ENCODE peak calls at places on chromosomes 2 and 18, in nine cellular contexts. T, S, F, Q, G, A, U, P and Y are unnamed samples.

GRCh38 chr2:102592601-102593000 is 26.8 kb upstream of the SLC9A2 start:
- DNase-seq in A (peak), Q (no peak), U (peak), G (no peak), T (peak), P (peak), S (peak), F (no peak), Y (no peak)

GRCh38 chr18:6120820-6121279 is 225.5 kb upstream of the TMEM200C start:
- DNase-seq in P (no peak), U (no peak), A (no peak), Q (no peak), T (no peak), S (no peak), F (no peak), G (no peak), Y (no peak)

GRCh38 chr2:174059178-174059874 is 94.2 kb upstream of the SP3 start:
- DNase-seq in P (peak), Q (peak), T (peak), A (no peak), F (no peak), S (no peak), U (no peak), G (no peak), Y (no peak)

GRCh38 chr2:241354668-241355658 is 1.1 kb upstream of the FARP2 start:
- DNase-seq in A (peak), F (peak), T (peak), U (peak), P (peak), G (peak), S (peak), Q (no peak), Y (peak)

GRCh38 chr18:50879302-50880107 is 587 bp downstream of the ME2 start:
- DNase-seq in U (no peak), A (peak), T (peak), G (peak), P (peak), S (no peak), F (peak), Q (no peak), Y (no peak)

GRCh38 chr18:55189972-55190371 is 230.7 kb upstream of the CCDC68 start:
- DNase-seq in P (no peak), S (peak), U (no peak), T (no peak), Q (no peak), F (no peak), A (peak), G (no peak), Y (no peak)

GRCh38 chr2:84539729-84540128 is 23.4 kb downstream of the DNAH6 start:
- DNase-seq in F (no peak), T (no peak), P (no peak), A (no peak), Q (no peak), S (no peak), U (no peak), G (no peak), Y (no peak)

GRCh38 chr2:207767461-207768167 is 2.1 kb downstream of the FZD5 start:
- DNase-seq in Q (no peak), S (peak), T (no peak), P (peak), F (peak), U (peak), G (no peak), A (peak), Y (no peak)

GRCh38 chr18:10072659-10073309 is 159.0 kb downstream of the VAPA start:
- DNase-seq in U (no peak), A (no peak), G (no peak), S (no peak), F (no peak), Q (no peak), T (peak), P (peak), Y (no peak)

GRCh38 chr18:48540329-48541025 is 1.6 kb downstream of the CTIF start:
- DNase-seq in T (peak), F (peak), S (peak), A (peak), U (peak), Q (no peak), P (peak), G (peak), Y (peak)

GRCh38 chr2:10204326-10205200 is 82.0 kb downstream of the RRM2 start:
- DNase-seq in U (no peak), Q (no peak), S (no peak), P (no peak), A (no peak), F (no peak), T (no peak), G (no peak), Y (no peak)

GRCh38 chr2:18703555-18703954 is 114.2 kb upstream of the NT5C1B start:
- DNase-seq in T (no peak), P (no peak), A (no peak), Q (no peak), F (no peak), S (no peak), G (no peak), U (no peak), Y (no peak)

GRCh38 chr2:119744335-119744939 is 15.3 kb upstream of the PTPN4 start:
- DNase-seq in G (no peak), A (no peak), P (peak), T (peak), U (no peak), S (no peak), F (peak), Q (no peak), Y (no peak)

DNA sequence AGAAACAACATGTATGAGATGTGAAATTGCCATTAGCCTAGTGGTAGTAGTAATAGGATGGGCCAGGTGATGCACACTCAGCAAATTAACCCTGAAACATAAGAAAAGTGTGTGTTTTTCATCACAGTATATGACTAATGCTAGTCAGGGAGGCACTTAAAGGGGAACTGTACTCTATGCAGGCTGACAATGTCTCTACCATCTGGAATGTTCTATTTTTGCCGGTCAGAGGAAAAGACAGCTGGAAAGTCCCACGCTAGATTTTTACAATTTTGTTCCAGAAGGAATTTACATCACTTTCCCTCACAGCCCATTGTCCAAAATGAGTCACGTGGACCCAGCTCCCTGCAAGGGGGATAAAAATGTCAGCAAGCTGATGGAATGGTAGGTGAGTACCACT is 746.3 kb upstream of the CHAC2 start:
- DNase-seq in P (peak), G (no peak), Q (peak), U (no peak), S (no peak), F (no peak), T (peak), A (no peak), Y (no peak)
- TF ChIP-seq CTCF in P (no peak), G (no peak), Q (no peak), U (no peak), S (no peak), F (no peak), T (no peak), A (no peak), Y (no peak)

GRCh38 chr2:21892140-21892539 is 768.4 kb downstream of the TDRD15 start:
- DNase-seq in Q (no peak), T (no peak), S (no peak), P (no peak), F (no peak), G (no peak), U (no peak), A (no peak), Y (no peak)

GRCh38 chr2:21891191-21891590 is 767.4 kb downstream of the TDRD15 start:
- DNase-seq in P (no peak), F (no peak), Q (no peak), T (no peak), A (no peak), U (no peak), S (no peak), G (no peak), Y (no peak)

GRCh38 chr2:21895200-21895599 is 771.4 kb downstream of the TDRD15 start:
- DNase-seq in T (no peak), S (no peak), P (no peak), U (no peak), F (no peak), Q (no peak), G (no peak), A (no peak), Y (no peak)

GRCh38 chr2:21890041-21890440 is 766.3 kb downstream of the TDRD15 start:
- DNase-seq in A (no peak), F (no peak), T (no peak), Q (no peak), S (no peak), U (no peak), G (no peak), P (no peak), Y (no peak)
- TF ChIP-seq CTCF in A (no peak), F (no peak), T (no peak), Q (no peak), S (no peak), U (no peak), G (no peak), P (no peak), Y (no peak)

GRCh38 chr2:71947809-71948208 is 199.9 kb downstream of the CYP26B1 start:
- DNase-seq in F (peak), S (no peak), T (no peak), U (no peak), G (no peak), Q (no peak), A (no peak), P (no peak), Y (no peak)
- TF ChIP-seq CTCF in F (no peak), S (no peak), T (no peak), U (no peak), G (no peak), Q (no peak), A (no peak), P (no peak), Y (no peak)

GRCh38 chr2:183172220-183172887 is 48.1 kb downstream of the NUP35 start:
- DNase-seq in U (no peak), T (no peak), G (no peak), S (peak), P (no peak), A (peak), F (no peak), Q (no peak), Y (no peak)
- TF ChIP-seq CTCF in U (no peak), T (no peak), G (no peak), S (peak), P (no peak), A (peak), F (no peak), Q (no peak), Y (no peak)